ENCODE peak calls at places on chromosomes 3 and 15, in nine cellular contexts. O, H, N, G, V, E, W, M and F are unnamed samples.

GRCh38 chr15:63530235-63530634 is 25.8 kb downstream of the USP3 start:
- DNase-seq in G (no peak), W (no peak), H (no peak), V (no peak), E (no peak), O (no peak), M (no peak), N (no peak), F (no peak)

GRCh38 chr15:75508741-75509532 is 57.4 kb upstream of the SIN3A start:
- DNase-seq in G (peak), H (peak), V (peak), M (no peak), O (peak), N (no peak), W (no peak), E (no peak), F (peak)

GRCh38 chr15:31598620-31599019 is 272.0 kb downstream of the KLF13 start:
- DNase-seq in N (no peak), H (no peak), V (no peak), E (no peak), O (no peak), G (no peak), M (peak), W (no peak), F (peak)

GRCh38 chr3:129413687-129414506 is 14.5 kb downstream of the EFCAB12 start:
- DNase-seq in W (no peak), M (no peak), V (peak), E (peak), H (peak), N (no peak), G (no peak), O (no peak), F (peak)

GRCh38 chr3:35522450-35522849 is 116.9 kb upstream of the ARPP21 start:
- DNase-seq in W (no peak), N (no peak), V (no peak), E (no peak), O (no peak), G (no peak), H (no peak), M (no peak), F (no peak)

GRCh38 chr15:77347197-77347596 is 72.7 kb downstream of the PEAK1 start:
- DNase-seq in V (peak), W (no peak), H (no peak), E (no peak), O (peak), N (no peak), G (no peak), M (no peak), F (no peak)

GRCh38 chr3:42264399-42265058 is 1.5 kb downstream of the CCK start:
- DNase-seq in M (no peak), H (no peak), N (no peak), E (no peak), V (peak), W (peak), G (no peak), O (no peak), F (peak)

GRCh38 chr15:99614749-99615288 is 49.0 kb downstream of the MEF2A start:
- DNase-seq in M (no peak), O (peak), N (no peak), W (no peak), H (no peak), E (no peak), G (peak), V (no peak), F (no peak)

GRCh38 chr15:91258436-91258779 is 158.4 kb downstream of the SV2B start:
- DNase-seq in W (no peak), O (peak), M (no peak), E (no peak), G (peak), H (no peak), V (no peak), N (no peak), F (peak)

GRCh38 chr15:79811406-79812405 is 85.1 kb downstream of the MTHFS start:
- DNase-seq in O (no peak), M (no peak), N (peak), H (peak), V (peak), G (no peak), E (no peak), W (peak), F (peak)

GRCh38 chr3:157523814-157524213 is 20.6 kb upstream of the VEPH1 start:
- DNase-seq in N (no peak), E (no peak), V (no peak), W (no peak), O (no peak), G (no peak), M (no peak), H (no peak), F (no peak)

GRCh38 chr3:141275511-141275910 is 43.9 kb downstream of the PXYLP1 start:
- DNase-seq in M (no peak), E (no peak), O (no peak), W (no peak), H (no peak), N (no peak), G (no peak), V (peak), F (peak)

GRCh38 chr3:127532561-127533203 is 57.9 kb downstream of the TPRA1 start:
- DNase-seq in H (no peak), M (no peak), N (no peak), E (no peak), G (no peak), V (no peak), W (no peak), O (no peak), F (no peak)

GRCh38 chr3:8651418-8652322 is 7.1 kb upstream of the SSUH2 start:
- DNase-seq in G (no peak), E (no peak), M (no peak), W (no peak), H (no peak), V (no peak), O (no peak), N (no peak), F (no peak)

GRCh38 chr15:35308802-35309201 is 223.7 kb upstream of the NANOGP8 start:
- DNase-seq in H (peak), W (no peak), N (no peak), V (peak), M (no peak), E (no peak), O (no peak), G (no peak), F (peak)

GRCh38 chr15:61685513-61685912 is 374.7 kb downstream of the VPS13C start:
- DNase-seq in E (no peak), N (no peak), V (no peak), M (no peak), G (no peak), O (no peak), W (no peak), H (no peak), F (no peak)

GRCh38 chr3:129989391-129989790 is 14.9 kb downstream of the TRH start:
- DNase-seq in N (no peak), O (no peak), M (no peak), W (no peak), V (no peak), G (no peak), H (no peak), E (no peak), F (no peak)

GRCh38 chr15:42143356-42143755 is 13.1 kb downstream of the PLA2G4F start:
- DNase-seq in O (no peak), H (no peak), E (no peak), W (no peak), V (no peak), G (no peak), N (no peak), M (no peak), F (no peak)

GRCh38 chr3:170614214-170614966 is 28.5 kb upstream of the SLC7A14 start:
- DNase-seq in V (peak), N (peak), W (no peak), O (no peak), E (peak), M (no peak), H (peak), G (no peak), F (peak)

GRCh38 chr3:32725721-32726120 is 40.7 kb downstream of the CNOT10 start:
- DNase-seq in G (no peak), V (peak), W (no peak), H (no peak), M (no peak), O (no peak), E (no peak), N (no peak), F (peak)

GRCh38 chr3:195889843-195890407 is 18.4 kb downstream of the TNK2 start:
- DNase-seq in G (no peak), W (peak), N (peak), V (no peak), M (peak), H (no peak), O (no peak), E (no peak), F (no peak)

GRCh38 chr3:78839710-78840109 is 928.1 kb downstream of the ROBO1 start:
- DNase-seq in N (no peak), W (no peak), E (no peak), O (no peak), V (peak), M (no peak), H (no peak), G (no peak), F (no peak)

GRCh38 chr3:38608086-38608775 is 41.3 kb downstream of the SCN5A start:
- DNase-seq in G (no peak), M (no peak), E (no peak), H (no peak), W (no peak), N (no peak), O (no peak), V (no peak), F (no peak)

GRCh38 chr3:136962961-136963360 is 5.2 kb downstream of the IL20RB start:
- DNase-seq in E (no peak), G (no peak), H (no peak), M (no peak), N (no peak), V (no peak), O (no peak), W (no peak), F (no peak)

GRCh38 chr3:184209146-184209923 is 20.1 kb upstream of the VWA5B2 start:
- DNase-seq in O (no peak), V (peak), N (no peak), E (no peak), W (no peak), M (no peak), H (no peak), G (no peak), F (no peak)

GRCh38 chr3:169662215-169663070 is 1.1 kb downstream of the MECOM start:
- DNase-seq in W (peak), N (no peak), E (peak), M (peak), V (peak), H (no peak), G (no peak), O (no peak), F (peak)

GRCh38 chr15:68618339-68619302 is 39.8 kb downstream of the CORO2B start:
- DNase-seq in H (no peak), M (no peak), N (no peak), E (no peak), G (no peak), W (no peak), V (peak), O (no peak), F (peak)

GRCh38 chr15:54102704-54103103 is 124.5 kb downstream of the UNC13C start:
- DNase-seq in H (no peak), V (no peak), N (no peak), W (no peak), O (no peak), E (no peak), M (no peak), G (no peak), F (no peak)

GRCh38 chr3:69929019-69929418 is 70.5 kb upstream of the SAMMSON start:
- DNase-seq in E (no peak), G (no peak), O (no peak), N (no peak), V (no peak), M (no peak), W (no peak), H (no peak), F (no peak)

GRCh38 chr15:77493324-77493907 is 72.7 kb downstream of the HMG20A start:
- DNase-seq in V (peak), N (no peak), G (peak), W (no peak), M (no peak), E (no peak), O (peak), H (no peak), F (peak)

GRCh38 chr3:148459931-148460513 is 237.7 kb upstream of the AGTR1 start:
- DNase-seq in N (no peak), O (no peak), E (no peak), V (peak), G (no peak), W (no peak), M (no peak), H (no peak), F (peak)

GRCh38 chr3:44318929-44319328 is 19.6 kb upstream of the TCAIM start:
- DNase-seq in M (peak), V (no peak), E (no peak), W (no peak), G (peak), H (no peak), O (peak), N (no peak), F (no peak)

GRCh38 chr15:92051726-92052125 is 198.2 kb downstream of the SLCO3A1 start:
- DNase-seq in E (no peak), V (no peak), N (no peak), O (no peak), G (no peak), H (no peak), M (no peak), W (no peak), F (no peak)